ENCODE peak calls at places on chromosome 3, in four cellular contexts. M, H, T and Y are unnamed samples. For H3K4me1, the result is how much of the 10 kb centered on the place peaks cover.

GRCh38 chr3:147409143-147410121 is at the start of gene ZIC1:
- DNase-seq in H (no peak), T (no peak), M (no peak), Y (no peak)

GRCh38 chr3:149016669-149017541 is 25.6 kb downstream of the GYG1 start:
- DNase-seq in T (no peak), H (no peak), M (no peak), Y (peak)

GRCh38 chr3:122674339-122674738 is 6.3 kb upstream of the PARP14 start:
- DNase-seq in H (no peak), M (no peak), T (no peak), Y (no peak)

GRCh38 chr3:126197854-126198584 is 17.6 kb upstream of the ALDH1L1 start:
- DNase-seq in M (no peak), T (peak), H (peak), Y (peak)

GRCh38 chr3:99825239-99825638 is 7.6 kb downstream of the CMSS1 start:
- DNase-seq in M (no peak), T (no peak), H (no peak), Y (no peak)

GRCh38 chr3:64003589-64003988 is 19.7 kb downstream of the PSMD6 start:
- DNase-seq in T (no peak), H (no peak), M (no peak), Y (no peak)

GRCh38 chr3:100496711-100497261 is 4.4 kb downstream of the TMEM45A start:
- DNase-seq in H (no peak), T (no peak), M (no peak), Y (peak)

GRCh38 chr3:157406376-157406775 is 30.3 kb upstream of the PTX3 start:
- DNase-seq in M (no peak), H (no peak), T (no peak), Y (no peak)

GRCh38 chr3:168495932-168496331 is 400.2 kb upstream of the GOLIM4 start:
- DNase-seq in H (no peak), T (no peak), M (no peak), Y (no peak)

GRCh38 chr3:180983136-180983535 is 6.4 kb downstream of the DNAJC19 start:
- DNase-seq in T (no peak), M (no peak), H (no peak), Y (no peak)

GRCh38 chr3:48465531-48466378 is 19.2 kb downstream of the ATRIP start:
- DNase-seq in H (peak), T (peak), M (peak), Y (peak)

GRCh38 chr3:48466386-48467109 is 20.0 kb downstream of the ATRIP start:
- DNase-seq in M (peak), T (no peak), H (no peak), Y (no peak)

GRCh38 chr3:48467473-48468267 is 21.1 kb downstream of the ATRIP start:
- DNase-seq in M (peak), H (no peak), T (no peak), Y (no peak)

GRCh38 chr3:48468329-48468731 is 21.8 kb downstream of the ATRIP start:
- DNase-seq in H (no peak), M (peak), T (no peak), Y (no peak)

GRCh38 chr3:48467110-48467454 is 20.5 kb downstream of the ATRIP start:
- DNase-seq in M (no peak), T (no peak), H (no peak), Y (no peak)
- H3K4me1 ChIP-seq in M (half or more), T (under half), H (half or more), Y (under half)

GRCh38 chr3:46875560-46875959 is 2.0 kb upstream of the PTH1R start:
- DNase-seq in H (no peak), T (no peak), M (no peak), Y (no peak)

GRCh38 chr3:46878796-46879436 is 1.4 kb downstream of the PTH1R start:
- DNase-seq in H (no peak), T (peak), M (no peak), Y (no peak)

GRCh38 chr3:46876313-46877300 is 914 bp upstream of the PTH1R start:
- DNase-seq in H (no peak), T (no peak), M (no peak), Y (no peak)

GRCh38 chr3:46874430-46874829 is 3.1 kb upstream of the PTH1R start:
- DNase-seq in T (peak), M (no peak), H (no peak), Y (peak)

GRCh38 chr3:46877671-46878125 is at the start of gene PTH1R:
- DNase-seq in M (no peak), T (peak), H (no peak), Y (no peak)
- H3K4me1 ChIP-seq in M (under half), T (half or more), H (under half), Y (half or more)

GRCh38 chr3:67647390-67647878 is 7.0 kb downstream of the SUCLG2 start:
- DNase-seq in H (peak), T (peak), M (no peak), Y (peak)

GRCh38 chr3:67649681-67650080 is 4.7 kb downstream of the SUCLG2 start:
- DNase-seq in M (no peak), H (no peak), T (no peak), Y (no peak)

GRCh38 chr3:67648701-67649100 is 5.7 kb downstream of the SUCLG2 start:
- DNase-seq in H (peak), M (no peak), T (peak), Y (no peak)

GRCh38 chr3:67646586-67647234 is 7.7 kb downstream of the SUCLG2 start:
- DNase-seq in H (peak), T (no peak), M (no peak), Y (peak)

GRCh38 chr3:67648229-67648628 is 6.2 kb downstream of the SUCLG2 start:
- DNase-seq in M (no peak), H (no peak), T (peak), Y (no peak)
- H3K4me1 ChIP-seq in M (under half), H (under half), T (under half), Y (under half)

GRCh38 chr3:117084739-117085270 is 375.2 kb downstream of the TUSC7 start:
- DNase-seq in M (no peak), T (no peak), H (no peak), Y (no peak)

GRCh38 chr3:117084277-117084676 is 374.7 kb downstream of the TUSC7 start:
- DNase-seq in H (no peak), M (no peak), T (no peak), Y (no peak)

DNA sequence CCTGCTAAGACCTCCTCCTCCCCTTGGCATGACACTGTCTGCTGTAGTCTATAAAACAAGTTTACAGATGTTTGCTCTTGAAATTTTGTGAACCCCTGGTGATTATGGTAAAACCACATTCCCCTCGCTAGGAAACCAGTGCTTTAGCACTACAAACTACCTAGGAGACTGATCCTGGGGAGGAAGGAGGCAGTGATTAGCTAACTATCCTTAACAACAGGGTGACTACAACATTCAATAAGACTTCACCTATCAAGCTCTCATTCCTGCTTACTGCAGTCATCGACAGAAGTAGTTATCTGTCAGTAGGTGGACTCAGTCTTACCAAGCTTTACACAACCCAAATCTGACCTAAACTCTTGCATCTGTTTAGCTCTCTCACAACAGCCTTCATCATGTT is 371.3 kb downstream of the TUSC7 start:
- DNase-seq in M (no peak), H (no peak), T (no peak), Y (no peak)
- H3K4me1 ChIP-seq in M (under half), H (under half), T (under half), Y (under half)